ENCODE peak calls at places on chromosomes 12 and 14, in five cellular contexts. One of them, this sample, is unnamed.
A peak's percentile ranks its signal among the peaks of the same experiment; 100 is the strongest.

GRCh38 chr12:6295187-6295811 is 15.2 kb upstream of the PLEKHG6 start:
- DNase-seq in T-cell: no peak
- DNase-seq in NCI-H2171: no peak
- DNase-seq in RPMI8226: no peak
- DNase-seq in dorsolateral prefrontal cortex: no peak
- DNase-seq in this sample: no peak

GRCh38 chr12:96495155-96495554 is 5.8 kb downstream of the CFAP54 start:
- DNase-seq in T-cell: no peak
- DNase-seq in RPMI8226: no peak
- DNase-seq in NCI-H2171: no peak
- DNase-seq in dorsolateral prefrontal cortex: no peak
- DNase-seq in this sample: no peak

GRCh38 chr12:65937181-65937641 is 112.9 kb downstream of the HMGA2 start:
- DNase-seq in RPMI8226: no peak
- DNase-seq in T-cell: no peak
- DNase-seq in NCI-H2171: no peak
- DNase-seq in dorsolateral prefrontal cortex: no peak
- DNase-seq in this sample: no peak

GRCh38 chr12:3216726-3217682 is 139.8 kb downstream of the TSPAN9 start:
- DNase-seq in RPMI8226: no peak
- DNase-seq in T-cell: no peak
- DNase-seq in NCI-H2171: no peak
- DNase-seq in dorsolateral prefrontal cortex: no peak
- DNase-seq in this sample: no peak

GRCh38 chr12:102551186-102551585 is 70.8 kb upstream of the IGF1 start:
- DNase-seq in NCI-H2171: no peak
- DNase-seq in RPMI8226: no peak
- DNase-seq in T-cell: no peak
- DNase-seq in dorsolateral prefrontal cortex: no peak
- DNase-seq in this sample: no peak

GRCh38 chr14:53956427-53957201 is at the start of gene BMP4:
- DNase-seq in T-cell: no peak
- DNase-seq in NCI-H2171: no peak
- DNase-seq in RPMI8226: no peak
- DNase-seq in dorsolateral prefrontal cortex: no peak
- DNase-seq in this sample: peak; percentile 79

GRCh38 chr14:100670017-100670974 is 56.4 kb upstream of the DLK1 start:
- DNase-seq in RPMI8226: no peak
- DNase-seq in NCI-H2171: no peak
- DNase-seq in dorsolateral prefrontal cortex: no peak
- DNase-seq in T-cell: no peak
- DNase-seq in this sample: no peak

GRCh38 chr12:66144796-66145754 is 14.5 kb upstream of the LLPH start:
- DNase-seq in T-cell: no peak
- DNase-seq in dorsolateral prefrontal cortex: no peak
- DNase-seq in RPMI8226: peak; percentile 42
- DNase-seq in NCI-H2171: peak; percentile 12
- DNase-seq in this sample: peak; percentile 76

GRCh38 chr12:95700316-95700785 is 90.2 kb downstream of the NTN4 start:
- DNase-seq in T-cell: no peak
- DNase-seq in dorsolateral prefrontal cortex: no peak
- DNase-seq in NCI-H2171: no peak
- DNase-seq in RPMI8226: peak; percentile 26
- DNase-seq in this sample: no peak

GRCh38 chr12:113083863-113084430 is 27.4 kb downstream of the DTX1 start:
- DNase-seq in dorsolateral prefrontal cortex: no peak
- DNase-seq in RPMI8226: no peak
- DNase-seq in NCI-H2171: no peak
- DNase-seq in T-cell: no peak
- DNase-seq in this sample: no peak

GRCh38 chr12:86484473-86484872 is 228.3 kb upstream of the MGAT4C start:
- DNase-seq in dorsolateral prefrontal cortex: no peak
- DNase-seq in T-cell: no peak
- DNase-seq in NCI-H2171: no peak
- DNase-seq in RPMI8226: no peak
- DNase-seq in this sample: no peak

This sample was measured in Jurkat, Clone E6-1.